ENCODE peak calls at places on chromosome 15, in eight cellular contexts. N is lower lobe of right lung; X is psoas muscle; A is left ventricle myocardium inferior; I is naive thymus-derived CD4-positive, alpha-beta T cell; L is thyroid gland; M is cardiac muscle cell; R is breast epithelium. Y is an unnamed sample. For H3K4me1, the result is how much of the 10 kb centered on the place peaks cover.

GRCh38 chr15:76178321-76178720 is 118.5 kb downstream of the TMEM266 start:
- DNase-seq in N (no peak), X (no peak), A (no peak), I (no peak), L (no peak), M (no peak), R (no peak), Y (no peak)

GRCh38 chr15:79674124-79674465 is 222.7 kb downstream of the MTHFS start:
- DNase-seq in N (no peak), X (no peak), A (no peak), I (no peak), L (no peak), M (no peak), R (no peak), Y (no peak)

GRCh38 chr15:55151621-55152020 is 45.1 kb downstream of the RSL24D1 start:
- DNase-seq in N (no peak), X (no peak), A (no peak), I (no peak), L (no peak), M (no peak), R (no peak), Y (no peak)

GRCh38 chr15:45179221-45179985 is 8.4 kb downstream of the SHF start:
- DNase-seq in N (peak), X (no peak), A (no peak), I (peak), L (peak), M (peak), R (no peak), Y (no peak)

GRCh38 chr15:53586815-53587214 is 172.6 kb downstream of the WDR72 start:
- DNase-seq in N (peak), X (no peak), A (no peak), I (no peak), L (peak), M (peak), R (no peak), Y (no peak)

GRCh38 chr15:33022629-33023028 is 171.9 kb downstream of the FMN1 start:
- DNase-seq in N (peak), X (peak), A (peak), I (no peak), L (peak), M (peak), R (peak), Y (peak)

GRCh38 chr15:31214864-31215489 is 111.7 kb upstream of the KLF13 start:
- DNase-seq in N (peak), X (peak), A (peak), I (no peak), L (peak), M (no peak), R (peak), Y (peak)

GRCh38 chr15:51168700-51169099 is 74.0 kb upstream of the TNFAIP8L3 start:
- DNase-seq in N (no peak), X (no peak), A (no peak), I (no peak), L (no peak), M (no peak), R (no peak), Y (no peak)

GRCh38 chr15:67164811-67165652 is 89.4 kb downstream of the AAGAB start:
- DNase-seq in N (no peak), X (no peak), A (peak), I (no peak), L (peak), M (peak), R (no peak), Y (no peak)

GRCh38 chr15:62742409-62743171 is 300.0 kb upstream of the TPM1 start:
- DNase-seq in N (no peak), X (peak), A (peak), I (peak), L (peak), M (peak), R (peak), Y (no peak)

GRCh38 chr15:41895491-41895890 is 1.6 kb upstream of the SPTBN5 start:
- DNase-seq in N (no peak), X (no peak), A (no peak), I (no peak), L (no peak), M (no peak), R (no peak), Y (no peak)

GRCh38 chr15:35159170-35159569 is 74.1 kb upstream of the NANOGP8 start:
- DNase-seq in N (no peak), X (no peak), A (no peak), I (no peak), L (no peak), M (no peak), R (no peak), Y (no peak)

GRCh38 chr15:101187820-101188516 is 63.9 kb downstream of the CHSY1 start:
- DNase-seq in N (no peak), X (no peak), A (no peak), I (no peak), L (no peak), M (peak), R (no peak), Y (no peak)
- H3K4me1 ChIP-seq in N (half or more), X (under half), A (half or more), I (under half), L (under half), M (half or more), R (under half), Y (half or more)

DNA sequence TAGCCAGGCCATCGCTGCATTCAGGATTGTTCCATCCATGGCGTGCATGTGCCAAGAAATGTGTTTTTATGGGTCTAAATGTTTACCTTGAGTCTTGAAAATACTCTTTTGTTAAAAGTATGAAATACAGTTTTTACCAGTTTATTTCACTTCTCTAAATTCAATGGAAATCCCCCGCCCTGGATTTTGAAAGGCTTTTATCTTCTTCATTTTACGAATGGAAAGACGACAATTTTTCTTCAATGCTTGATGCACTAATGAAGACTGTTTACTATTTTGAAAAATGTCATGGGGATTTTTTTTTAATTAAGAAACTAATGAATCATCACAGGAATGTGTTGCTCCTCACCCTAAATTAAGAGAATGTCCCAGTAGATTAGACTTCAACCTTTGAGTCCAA is 83.5 kb downstream of the FAM81A start:
- DNase-seq in N (no peak), X (no peak), A (no peak), I (no peak), L (no peak), M (no peak), R (no peak), Y (no peak)
- H3K4me1 ChIP-seq in N (under half), X (under half), A (under half), I (under half), L (under half), M (under half), R (under half), Y (under half)

DNA sequence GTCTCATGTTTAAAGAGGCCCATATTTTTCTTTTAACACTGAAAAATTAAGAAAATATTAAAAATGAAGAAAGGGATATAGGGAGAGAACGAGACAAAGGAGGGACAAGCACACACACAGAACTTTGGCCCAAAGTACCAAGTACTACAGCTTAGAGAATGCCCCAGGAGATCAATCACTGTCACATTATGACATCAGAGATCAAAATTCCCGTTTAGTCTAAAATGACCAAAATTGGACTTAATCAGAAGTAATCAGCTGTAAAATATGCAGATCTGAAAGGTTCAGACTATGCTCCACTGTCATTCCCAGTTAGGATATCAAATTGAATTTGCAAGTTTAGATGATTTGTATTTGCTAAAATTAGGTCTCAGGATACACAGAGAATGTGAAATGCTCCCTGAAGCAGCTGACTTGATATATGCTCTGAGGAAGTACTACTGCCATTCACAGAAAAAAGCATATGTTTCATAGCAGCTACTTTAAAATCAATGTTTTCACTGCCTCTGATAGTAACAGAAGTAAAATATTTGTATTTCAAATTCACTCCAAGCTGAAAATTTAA is 123.0 kb downstream of the PEAK1 start:
- DNase-seq in N (no peak), X (no peak), A (no peak), I (no peak), L (no peak), M (no peak), R (no peak), Y (no peak)
- H3K4me1 ChIP-seq in N (under half), X (under half), A (under half), I (under half), L (under half), M (under half), R (under half), Y (under half)

DNA sequence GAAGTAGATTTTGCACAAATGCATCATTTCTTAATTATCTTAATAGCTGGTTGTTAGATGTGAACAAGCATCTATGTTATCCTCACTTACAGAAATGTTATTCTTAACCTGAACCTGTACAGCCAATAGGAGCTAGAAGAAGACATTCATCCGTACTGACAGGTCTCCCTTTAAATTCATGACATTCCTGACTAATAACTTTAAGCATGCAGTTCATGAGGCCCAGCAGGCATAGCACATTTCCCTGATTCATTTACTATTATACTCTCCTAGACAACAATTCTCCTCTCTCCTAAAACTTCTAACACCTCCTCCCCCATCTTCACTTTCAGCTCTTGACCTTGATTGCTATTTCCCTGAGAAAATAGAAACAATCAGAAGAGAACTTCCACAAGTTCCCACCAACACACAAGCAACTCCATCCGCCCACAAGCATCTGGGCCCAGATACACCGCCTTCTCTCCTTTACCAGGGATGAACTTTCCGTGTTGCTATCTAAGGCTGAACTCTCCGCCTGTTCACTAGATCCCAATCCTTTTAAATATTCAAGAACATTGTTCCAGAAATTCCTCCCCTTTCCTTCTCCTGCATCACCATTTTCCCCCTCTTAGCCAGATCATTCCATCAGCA is 62.9 kb upstream of the SPRED1 start:
- DNase-seq in N (no peak), X (no peak), A (no peak), I (no peak), L (no peak), M (no peak), R (no peak), Y (no peak)
- H3K4me1 ChIP-seq in N (under half), X (under half), A (under half), I (under half), L (under half), M (under half), R (under half), Y (under half)

DNA sequence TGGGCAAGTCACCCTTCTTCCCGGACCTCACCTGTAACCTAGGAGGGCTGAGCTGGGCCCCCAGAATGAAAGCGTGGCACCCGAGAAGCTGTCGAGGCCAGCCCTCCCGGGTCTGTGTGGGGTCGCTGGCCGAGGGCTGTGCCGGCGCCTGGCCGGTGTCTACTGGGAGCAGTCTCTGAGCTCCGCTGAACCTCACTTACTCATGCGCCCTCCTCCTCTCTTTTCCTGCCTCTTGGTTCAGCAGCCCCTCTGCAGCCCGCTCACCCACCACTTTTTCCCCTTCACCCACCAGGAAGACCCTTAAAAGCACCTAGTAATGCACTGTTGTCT is 419 bp downstream of the HYKK start:
- DNase-seq in N (no peak), X (no peak), A (no peak), I (no peak), L (no peak), M (no peak), R (no peak), Y (no peak)
- H3K4me1 ChIP-seq in N (under half), X (under half), A (under half), I (under half), L (under half), M (under half), R (under half), Y (under half)

GRCh38 chr15:36428102-36428845 is 151.2 kb upstream of the CDIN1 start:
- DNase-seq in N (no peak), X (no peak), A (no peak), I (no peak), L (no peak), M (no peak), R (no peak), Y (no peak)
- H3K4me1 ChIP-seq in N (under half), X (under half), A (under half), I (under half), L (under half), M (under half), R (under half), Y (under half)

GRCh38 chr15:72475674-72476073 is 1.5 kb downstream of the ARIH1 start:
- DNase-seq in N (no peak), X (no peak), A (no peak), I (no peak), L (no peak), M (no peak), R (no peak), Y (no peak)

GRCh38 chr15:72472907-72473669 is 1.0 kb upstream of the ARIH1 start:
- DNase-seq in N (no peak), X (no peak), A (no peak), I (peak), L (no peak), M (no peak), R (no peak), Y (no peak)

GRCh38 chr15:72474466-72474911 is 359 bp downstream of the ARIH1 start:
- DNase-seq in N (no peak), X (no peak), A (no peak), I (no peak), L (no peak), M (peak), R (no peak), Y (peak)

GRCh38 chr15:72473670-72474465 is at the start of gene ARIH1:
- DNase-seq in N (peak), X (peak), A (peak), I (peak), L (peak), M (peak), R (peak), Y (peak)

DNA sequence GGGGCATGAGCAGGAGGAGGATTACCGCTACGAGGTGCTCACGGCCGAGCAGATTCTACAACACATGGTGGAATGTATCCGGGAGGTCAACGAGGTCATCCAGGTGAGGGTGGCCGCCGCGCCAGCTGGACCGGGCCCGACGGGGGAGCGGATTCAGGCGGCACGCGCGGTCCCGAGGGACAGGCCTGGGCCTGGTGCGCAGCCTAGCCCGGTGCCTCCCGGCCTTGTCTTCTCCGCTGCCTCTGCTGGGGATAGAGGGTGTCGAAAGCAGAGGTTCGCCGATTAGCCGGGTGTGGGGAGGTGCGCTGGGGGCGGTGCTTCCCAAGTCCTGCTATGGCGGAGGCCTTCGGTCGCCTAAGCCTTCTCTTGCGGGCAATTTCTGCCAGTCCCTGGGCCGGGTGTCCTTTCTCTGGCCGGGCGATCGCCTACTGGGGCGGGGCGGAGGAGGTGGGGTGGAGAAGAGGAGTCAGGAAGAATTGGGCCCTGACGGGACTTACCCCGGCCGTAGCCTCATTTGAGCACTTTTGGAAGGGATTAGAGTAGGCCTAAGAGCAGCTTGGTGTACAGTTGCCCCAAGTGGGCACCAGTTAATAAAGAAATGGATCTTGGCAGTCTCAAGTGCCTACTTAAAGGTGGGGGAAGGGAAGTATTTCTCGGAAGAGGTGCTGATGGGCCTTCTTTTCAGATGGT is 927 bp downstream of the ARIH1 start:
- DNase-seq in N (peak), X (peak), A (peak), I (peak), L (peak), M (peak), R (peak), Y (peak)
- H3K4me1 ChIP-seq in N (half or more), X (under half), A (half or more), I (under half), L (under half), M (under half), R (under half), Y (half or more)

GRCh38 chr15:90870354-90871096 is 2.1 kb downstream of the FURIN start:
- DNase-seq in N (no peak), X (no peak), A (no peak), I (no peak), L (peak), M (no peak), R (no peak), Y (no peak)
- H3K4me1 ChIP-seq in N (half or more), X (under half), A (half or more), I (under half), L (half or more), M (under half), R (under half), Y (half or more)

GRCh38 chr15:40091861-40092415 is 16.7 kb downstream of the BMF start:
- DNase-seq in N (no peak), X (no peak), A (no peak), I (no peak), L (no peak), M (peak), R (peak), Y (no peak)
- H3K4me1 ChIP-seq in N (half or more), X (half or more), A (half or more), I (under half), L (half or more), M (half or more), R (under half), Y (under half)

GRCh38 chr15:29926083-29926388 is 103.8 kb upstream of the TJP1 start:
- DNase-seq in N (no peak), X (no peak), A (no peak), I (no peak), L (no peak), M (no peak), R (no peak), Y (no peak)
- H3K4me1 ChIP-seq in N (under half), X (under half), A (under half), I (under half), L (under half), M (under half), R (under half), Y (under half)